ENCODE peak calls at places on chromosomes 16 and 17, in six cellular contexts. Y is GM12878, S is HL-60, D is SK-N-SH, V is K562, A is H1. N is an unnamed sample.

GRCh38 chr16:2436110-2436509 is 6.9 kb downstream of the CCNF start:
- DNase-seq in S (no peak), V (no peak), Y (no peak), A (no peak), D (no peak), N (no peak)

GRCh38 chr17:2691069-2691871 is 20.3 kb downstream of the CLUH start:
- DNase-seq in V (no peak), Y (no peak), S (no peak), A (no peak), D (no peak), N (no peak)

GRCh38 chr17:8941980-8942617 is 23.4 kb downstream of the PIK3R5 start:
- DNase-seq in Y (no peak), V (no peak), D (no peak), S (no peak), A (no peak), N (no peak)

GRCh38 chr16:6541262-6541661 is 791.4 kb upstream of the RBFOX1 start:
- DNase-seq in V (no peak), D (no peak), Y (no peak), S (no peak), A (no peak), N (no peak)

GRCh38 chr17:75067856-75068255 is 19.9 kb upstream of the SLC16A5 start:
- DNase-seq in A (no peak), S (no peak), V (no peak), Y (no peak), D (no peak), N (no peak)

GRCh38 chr17:35448899-35449227 is 297 bp upstream of the SLFN13 start:
- DNase-seq in D (no peak), S (no peak), Y (no peak), A (no peak), V (no peak), N (no peak)

GRCh38 chr17:17766351-17767095 is 70.3 kb downstream of the SREBF1 start:
- DNase-seq in Y (no peak), V (no peak), A (no peak), D (no peak), S (no peak), N (no peak)

GRCh38 chr17:49762148-49762941 is 1.6 kb downstream of the FAM117A start:
- DNase-seq in Y (no peak), A (no peak), D (no peak), V (no peak), S (no peak), N (no peak)

GRCh38 chr16:86984286-86984685 is 332.9 kb downstream of the C16orf95 start:
- DNase-seq in A (no peak), D (no peak), V (no peak), S (no peak), Y (no peak), N (no peak)

GRCh38 chr16:51994597-51994996 is 552.3 kb downstream of the TOX3 start:
- DNase-seq in V (no peak), A (no peak), Y (no peak), D (no peak), S (no peak), N (peak)

GRCh38 chr16:27452569-27453475 is 50.8 kb downstream of the IL21R start:
- DNase-seq in S (no peak), Y (peak), A (no peak), V (no peak), D (no peak), N (no peak)

GRCh38 chr16:71536752-71537499 is 10.7 kb downstream of the CHST4 start:
- DNase-seq in Y (no peak), A (no peak), D (no peak), V (no peak), S (no peak), N (no peak)

GRCh38 chr17:71484546-71484945 is 636.3 kb upstream of the SOX9 start:
- DNase-seq in A (no peak), V (no peak), S (no peak), D (no peak), Y (no peak), N (no peak)

GRCh38 chr17:1110844-1111598 is 68.8 kb downstream of the ABR start:
- DNase-seq in A (no peak), S (peak), D (peak), V (no peak), Y (no peak), N (peak)

GRCh38 chr17:37292429-37293139 is 83.2 kb upstream of the C17orf78 start:
- DNase-seq in V (no peak), A (no peak), Y (no peak), D (no peak), S (peak), N (no peak)

GRCh38 chr16:31427441-31428276 is 501 bp downstream of the COX6A2 start:
- DNase-seq in Y (no peak), A (no peak), D (peak), S (no peak), V (peak), N (no peak)

GRCh38 chr17:55440391-55440790 is 18.8 kb upstream of the MMD start:
- DNase-seq in V (no peak), A (no peak), D (peak), Y (no peak), S (no peak), N (no peak)

GRCh38 chr17:80225230-80225629 is 5.0 kb downstream of the SLC26A11 start:
- DNase-seq in A (no peak), V (no peak), Y (no peak), D (no peak), S (no peak), N (no peak)

GRCh38 chr17:81570896-81571453 is 18.8 kb upstream of the FAAP100 start:
- DNase-seq in Y (no peak), A (no peak), S (no peak), D (no peak), V (no peak), N (no peak)

GRCh38 chr17:9473716-9474115 is 101.9 kb downstream of the STX8 start:
- DNase-seq in V (no peak), D (no peak), A (no peak), S (no peak), Y (no peak), N (peak)

GRCh38 chr16:49200223-49200820 is 81.3 kb downstream of the CBLN1 start:
- DNase-seq in S (no peak), A (no peak), Y (no peak), V (no peak), D (no peak), N (no peak)

GRCh38 chr17:29956225-29956624 is 14.8 kb downstream of the EFCAB5 start:
- DNase-seq in A (no peak), S (peak), Y (no peak), V (no peak), D (no peak), N (no peak)

GRCh38 chr17:4097165-4097960 is 45.5 kb downstream of the ZZEF1 start:
- DNase-seq in V (peak), S (no peak), Y (no peak), A (no peak), D (no peak), N (no peak)

DNA sequence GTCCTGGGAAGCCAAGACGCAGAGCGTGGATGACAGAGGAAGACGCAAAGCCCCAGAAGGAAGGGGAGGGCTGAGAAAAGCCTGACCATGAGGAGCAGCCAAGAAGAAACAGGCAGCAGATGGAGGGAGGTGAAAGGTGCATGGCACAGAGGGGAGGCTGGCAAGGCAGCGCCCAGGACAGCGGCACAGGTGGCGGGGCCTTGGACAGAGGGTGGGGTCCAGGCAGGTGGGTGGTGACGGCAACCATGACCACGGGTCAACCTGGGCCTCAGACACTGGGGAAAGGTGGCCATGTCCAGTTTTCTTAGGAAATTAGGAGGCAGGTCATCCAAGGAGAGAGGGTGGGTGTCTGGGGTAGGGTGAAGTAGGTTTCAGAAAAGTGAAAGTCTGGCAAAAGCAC is 17.0 kb downstream of the ARHGAP17 start:
- DNase-seq in A (no peak), V (no peak), S (no peak), Y (no peak), D (no peak), N (no peak)
- TF ChIP-seq GABPA in A (no peak), V (no peak), S (no peak), Y (no peak), D (no peak), N (no peak)

GRCh38 chr16:64122177-64122576 is 999.7 kb downstream of the CDH11 start:
- DNase-seq in D (no peak), S (no peak), A (no peak), Y (no peak), V (no peak), N (no peak)
- TF ChIP-seq GABPA in D (no peak), S (no peak), A (no peak), Y (no peak), V (no peak), N (no peak)

GRCh38 chr16:47197536-47198179 is 53.9 kb upstream of the NETO2 start:
- DNase-seq in D (no peak), Y (no peak), S (no peak), V (no peak), A (no peak), N (no peak)
- TF ChIP-seq GABPA in D (no peak), Y (no peak), S (no peak), V (no peak), A (no peak), N (no peak)

DNA sequence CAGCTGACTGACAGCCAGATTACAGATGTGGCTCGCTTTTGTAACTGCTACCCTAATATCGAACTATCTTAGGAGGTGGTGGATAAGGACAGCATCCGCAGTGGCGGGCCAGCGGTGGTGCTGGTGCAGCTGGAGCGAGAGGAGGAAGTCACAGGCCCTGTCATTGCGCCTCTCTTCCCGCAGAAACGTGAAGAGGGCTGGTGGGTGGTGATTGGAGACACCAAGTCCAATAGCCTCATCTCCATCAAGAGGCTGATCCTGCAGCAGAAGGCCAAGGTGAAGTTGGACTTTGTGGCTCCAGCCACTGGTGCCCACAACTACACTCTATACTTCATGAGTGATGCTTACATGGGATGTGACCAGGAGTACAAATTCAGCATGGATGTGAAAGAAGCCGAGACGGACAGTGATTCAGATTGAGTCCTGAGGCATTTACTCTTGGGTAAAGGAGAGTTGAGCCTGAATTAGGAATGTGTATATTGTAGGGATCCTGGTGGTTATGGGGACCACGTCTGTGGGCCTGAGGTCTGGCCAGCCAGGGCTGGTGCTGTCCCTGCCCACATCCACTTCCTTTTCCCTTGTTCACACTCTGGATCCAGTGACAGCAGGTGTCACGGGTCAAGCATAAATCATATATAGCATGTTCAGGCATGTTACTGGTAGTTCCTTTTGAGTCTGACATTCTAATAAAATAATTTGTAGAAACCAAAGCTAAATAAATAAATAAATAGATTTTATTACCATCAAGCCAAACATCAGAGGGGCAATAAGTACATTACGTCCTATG is 89.0 kb upstream of the SMURF2 start:
- DNase-seq in D (no peak), Y (no peak), V (no peak), A (no peak), S (no peak), N (no peak)
- TF ChIP-seq GABPA in D (no peak), Y (no peak), V (no peak), A (no peak), S (no peak), N (no peak)

GRCh38 chr17:20009052-20009301 is 182 bp upstream of the SPECC1 start:
- DNase-seq in D (no peak), A (no peak), V (no peak), Y (no peak), S (no peak), N (no peak)
- TF ChIP-seq GABPA in D (no peak), A (no peak), V (no peak), Y (no peak), S (no peak), N (no peak)

DNA sequence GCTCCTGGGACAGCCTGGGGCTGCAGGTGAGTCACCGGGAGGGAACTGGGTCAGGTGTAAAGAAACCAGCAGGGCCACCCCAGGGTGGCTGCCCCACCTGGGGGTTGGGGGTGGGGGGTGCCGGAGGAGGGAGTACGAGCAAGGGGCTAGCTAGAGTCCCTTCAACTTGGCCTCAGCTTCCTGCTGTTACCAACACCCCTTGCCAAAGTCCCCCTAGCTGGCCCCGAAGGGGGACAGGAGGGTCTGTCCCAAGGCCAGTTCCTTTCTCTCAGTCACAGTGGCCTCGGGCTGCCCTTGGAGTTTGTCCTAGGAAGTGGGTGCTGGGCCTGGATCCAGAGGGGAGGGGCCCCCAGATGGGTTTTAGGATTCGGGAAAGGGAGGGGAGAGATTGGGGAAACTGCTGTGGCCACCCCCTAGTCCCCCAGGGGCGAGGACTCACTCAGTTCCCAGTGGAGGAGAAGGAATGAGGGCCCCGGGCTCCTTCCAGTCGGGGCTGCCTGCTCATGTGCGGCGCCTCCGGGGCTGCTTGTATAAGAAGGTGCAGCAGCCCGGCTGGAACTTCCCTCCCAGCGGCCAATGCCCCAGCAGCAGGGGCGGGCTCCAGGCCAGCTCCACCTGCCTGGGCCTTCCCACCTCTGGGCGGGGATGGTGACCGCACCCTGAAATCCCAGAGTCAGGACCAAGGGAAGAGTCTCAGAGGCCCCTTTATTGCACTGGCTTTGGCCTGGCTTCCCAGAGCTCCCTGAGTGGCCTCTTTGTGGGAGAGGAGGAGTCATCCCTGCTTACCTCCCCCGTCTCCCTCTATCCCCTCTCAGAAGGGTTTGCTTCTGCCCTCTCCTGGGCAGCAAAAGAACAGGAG is 7.3 kb downstream of the ARHGAP27 start:
- DNase-seq in S (peak), D (peak), A (peak), Y (no peak), V (peak), N (peak)
- TF ChIP-seq GABPA in S (no peak), D (no peak), A (peak), Y (no peak), V (no peak), N (no peak)

DNA sequence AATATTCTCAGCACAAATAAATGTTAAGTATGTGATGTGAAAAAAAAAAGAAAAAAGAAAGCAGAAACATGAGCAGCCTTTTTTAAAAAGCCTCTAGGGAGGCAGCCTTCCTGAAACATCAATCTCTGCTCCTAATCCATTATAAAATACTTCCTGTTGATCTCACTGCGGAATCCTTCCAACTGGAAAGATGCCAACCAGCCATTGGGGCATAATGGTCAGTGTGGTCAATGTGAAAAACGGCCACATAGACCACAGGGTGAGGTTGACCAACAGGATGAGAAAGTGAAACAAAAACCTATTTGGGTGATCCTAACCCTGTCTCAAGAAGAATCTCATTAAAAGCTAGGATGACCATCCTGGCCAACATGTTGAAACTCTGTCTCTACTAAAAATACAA is 26.1 kb upstream of the ABCA8 start:
- DNase-seq in V (no peak), S (no peak), A (no peak), D (no peak), Y (peak), N (peak)
- TF ChIP-seq GABPA in V (peak), S (no peak), A (no peak), D (no peak), Y (no peak), N (no peak)

DNA sequence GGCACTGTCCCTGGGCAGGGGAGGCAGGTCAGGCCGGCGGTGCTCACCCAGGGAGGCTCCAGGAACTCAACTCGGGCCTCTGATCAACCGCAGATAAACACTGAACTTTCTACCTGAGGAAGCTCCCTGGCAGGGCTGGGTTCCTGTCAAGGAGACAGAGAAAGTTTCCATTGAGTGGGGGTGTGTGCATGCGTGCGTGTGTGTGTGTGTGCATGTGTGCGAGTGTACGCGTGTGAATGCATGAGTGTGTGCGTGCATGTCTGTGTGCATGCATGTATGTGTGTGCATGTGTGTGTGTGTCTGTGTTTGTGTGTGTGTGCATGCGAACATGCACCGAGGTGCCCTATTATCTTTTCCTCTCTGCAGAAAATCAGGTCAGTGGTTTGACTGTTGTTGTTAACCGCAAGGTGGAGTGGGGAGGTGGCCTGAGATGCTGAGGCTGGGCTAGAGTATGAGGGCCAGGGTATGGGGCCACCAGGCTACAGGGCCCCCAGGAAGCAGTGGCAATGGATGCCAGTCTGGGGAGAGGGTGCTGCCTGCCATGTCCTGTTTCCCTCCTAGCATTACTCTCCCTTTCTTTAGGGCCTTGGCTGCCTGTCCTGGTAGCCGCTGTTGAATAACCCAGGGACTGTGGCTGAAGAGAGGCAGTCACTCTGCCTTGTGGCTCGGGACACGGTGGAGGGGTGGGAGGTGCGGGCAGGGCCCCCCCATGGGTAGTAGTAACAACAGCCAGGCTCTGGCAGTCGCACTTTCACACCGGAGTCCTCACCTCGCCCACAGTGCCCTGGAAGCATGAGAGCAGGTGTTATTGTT is 24.0 kb downstream of the CCR7 start:
- DNase-seq in D (no peak), A (no peak), S (no peak), Y (no peak), V (no peak), N (peak)
- TF ChIP-seq GABPA in D (no peak), A (no peak), S (no peak), Y (no peak), V (no peak), N (no peak)

DNA sequence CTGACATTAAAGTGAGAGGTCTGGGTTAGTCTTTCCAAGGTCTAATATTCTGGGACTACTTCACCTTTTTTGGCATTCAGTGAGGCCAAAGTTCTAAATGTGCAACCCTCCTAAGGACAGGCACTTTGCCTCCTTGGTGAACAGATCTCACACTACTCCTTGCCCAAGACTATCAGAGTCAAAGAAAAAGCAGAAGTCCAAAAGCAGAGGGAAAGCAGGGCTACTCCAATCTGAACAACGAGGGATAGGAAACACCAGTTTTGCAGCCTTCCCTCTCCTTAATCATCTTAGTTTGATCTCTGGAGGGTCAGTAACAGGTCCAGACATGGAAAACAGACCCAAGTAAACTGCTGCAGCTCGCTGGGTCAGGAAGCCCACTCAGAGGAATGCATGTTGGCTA is 30.0 kb downstream of the DCUN1D3 start:
- DNase-seq in A (no peak), D (no peak), S (no peak), Y (no peak), V (no peak), N (no peak)
- TF ChIP-seq GABPA in A (no peak), D (no peak), S (no peak), Y (no peak), V (no peak), N (no peak)

DNA sequence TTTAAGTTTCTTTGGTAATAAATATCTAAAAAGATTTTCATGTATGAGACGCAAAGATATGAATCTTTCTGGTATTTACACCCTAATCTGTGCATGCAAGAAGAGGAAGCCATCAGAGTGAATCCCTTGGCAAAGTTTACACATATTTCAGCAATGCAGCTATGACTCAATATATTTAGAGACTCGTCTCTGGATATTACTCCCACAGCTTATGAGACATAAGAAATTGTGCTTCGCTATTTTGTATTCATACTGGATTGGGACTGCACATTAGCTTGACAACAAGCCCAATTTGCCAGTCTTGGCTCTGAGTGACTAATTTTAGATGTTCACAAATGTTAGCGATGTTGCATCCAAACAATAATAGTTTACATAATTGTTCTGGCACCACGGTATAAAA is 532.0 kb downstream of the CDH11 start:
- DNase-seq in A (no peak), V (no peak), D (no peak), Y (no peak), S (no peak), N (no peak)
- TF ChIP-seq GABPA in A (no peak), V (no peak), D (no peak), Y (no peak), S (no peak), N (no peak)

N was measured in HepG2.